ENCODE peak calls at places on chromosomes 12 and 14, in ten cellular contexts. D is T-cell, O is fibroblast of lung, F is lower leg skin, V is NCI-H460, U is thoracic aorta, C is endothelial cell, P is mucosa of gallbladder, E is HS-27A, S is RWPE1. I is an unnamed sample.

GRCh38 chr14:33617154-33617553 is 333.7 kb downstream of the EGLN3 start:
- DNase-seq in D (no peak), O (peak), F (no peak), V (no peak), U (no peak), C (no peak), P (no peak), E (peak), S (peak), I (no peak)

GRCh38 chr14:72801841-72802587 is 91.9 kb downstream of the DPF3 start:
- DNase-seq in D (no peak), O (peak), F (no peak), V (no peak), U (no peak), C (no peak), P (no peak), E (peak), S (peak), I (no peak)

GRCh38 chr12:91833780-91834359 is 311.8 kb downstream of the BTG1 start:
- DNase-seq in D (no peak), O (peak), F (no peak), V (no peak), U (no peak), C (no peak), P (no peak), E (no peak), S (no peak), I (no peak)

GRCh38 chr14:66140963-66141362 is 345.2 kb upstream of the CCDC196 start:
- DNase-seq in D (no peak), O (no peak), F (no peak), V (no peak), U (no peak), C (no peak), P (no peak), E (no peak), S (no peak), I (no peak)

GRCh38 chr14:96902004-96902403 is 104.8 kb downstream of the VRK1 start:
- DNase-seq in D (no peak), O (no peak), F (no peak), V (no peak), U (no peak), C (no peak), P (no peak), E (no peak), S (no peak), I (no peak)

GRCh38 chr14:78157855-78158436 is 12.2 kb upstream of the NRXN3 start:
- DNase-seq in D (no peak), O (peak), F (no peak), V (peak), U (no peak), C (peak), P (peak), E (no peak), S (peak), I (no peak)

GRCh38 chr12:3185260-3185870 is 108.2 kb downstream of the TSPAN9 start:
- DNase-seq in D (no peak), O (peak), F (no peak), V (no peak), U (no peak), C (no peak), P (no peak), E (no peak), S (no peak), I (no peak)

GRCh38 chr12:121202407-121203355 is 7.2 kb upstream of the P2RX4 start:
- DNase-seq in D (no peak), O (no peak), F (no peak), V (no peak), U (no peak), C (no peak), P (no peak), E (no peak), S (no peak), I (no peak)

GRCh38 chr14:64659366-64659765 is 44.9 kb upstream of the PLEKHG3 start:
- DNase-seq in D (no peak), O (no peak), F (no peak), V (no peak), U (no peak), C (no peak), P (no peak), E (no peak), S (no peak), I (no peak)

GRCh38 chr12:109881752-109882151 is 1.4 kb upstream of the GLTP start:
- DNase-seq in D (no peak), O (no peak), F (no peak), V (peak), U (no peak), C (no peak), P (no peak), E (no peak), S (no peak), I (no peak)

GRCh38 chr12:5428332-5429221 is 3.3 kb upstream of the NTF3 start:
- DNase-seq in D (no peak), O (peak), F (no peak), V (no peak), U (no peak), C (peak), P (no peak), E (peak), S (no peak), I (no peak)

GRCh38 chr14:21068521-21069387 is 1.4 kb upstream of the ARHGEF40 start:
- DNase-seq in D (no peak), O (peak), F (no peak), V (peak), U (peak), C (peak), P (peak), E (no peak), S (peak), I (peak)

GRCh38 chr14:95258156-95258555 is 61.6 kb downstream of the CLMN start:
- DNase-seq in D (no peak), O (no peak), F (no peak), V (no peak), U (no peak), C (no peak), P (no peak), E (no peak), S (no peak), I (no peak)

GRCh38 chr12:22250762-22251161 is 83.7 kb downstream of the ST8SIA1 start:
- DNase-seq in D (no peak), O (no peak), F (no peak), V (no peak), U (no peak), C (no peak), P (no peak), E (no peak), S (no peak), I (no peak)

GRCh38 chr14:103597623-103598372 is 31.2 kb upstream of the KLC1 start:
- DNase-seq in D (no peak), O (peak), F (peak), V (no peak), U (no peak), C (no peak), P (no peak), E (peak), S (peak), I (peak)

GRCh38 chr14:22008098-22008412 is 334.4 kb upstream of the OR4E1 start:
- DNase-seq in D (no peak), O (no peak), F (no peak), V (no peak), U (no peak), C (no peak), P (no peak), E (no peak), S (no peak), I (no peak)

GRCh38 chr14:66070542-66071319 is 415.4 kb upstream of the CCDC196 start:
- DNase-seq in D (peak), O (no peak), F (peak), V (peak), U (no peak), C (peak), P (no peak), E (no peak), S (peak), I (peak)

GRCh38 chr12:12195516-12195915 is 71.3 kb downstream of the LRP6 start:
- DNase-seq in D (no peak), O (no peak), F (no peak), V (no peak), U (no peak), C (no peak), P (no peak), E (no peak), S (no peak), I (no peak)

GRCh38 chr12:95663525-95663924 is 112.2 kb upstream of the USP44 start:
- DNase-seq in D (no peak), O (peak), F (no peak), V (no peak), U (no peak), C (no peak), P (no peak), E (no peak), S (no peak), I (no peak)

GRCh38 chr14:24314377-24315193 is 3.3 kb downstream of the LTB4R start:
- DNase-seq in D (no peak), O (no peak), F (no peak), V (no peak), U (no peak), C (no peak), P (no peak), E (no peak), S (no peak), I (no peak)

GRCh38 chr14:60315181-60315580 is 66.2 kb downstream of the PPM1A start:
- DNase-seq in D (no peak), O (no peak), F (no peak), V (no peak), U (no peak), C (no peak), P (no peak), E (no peak), S (no peak), I (no peak)

GRCh38 chr12:47903927-47904646 is 707 bp downstream of the VDR start:
- DNase-seq in D (peak), O (peak), F (peak), V (peak), U (peak), C (no peak), P (peak), E (peak), S (peak), I (no peak)

GRCh38 chr12:13024151-13024946 is 19.8 kb upstream of the FAM234B start:
- DNase-seq in D (no peak), O (no peak), F (peak), V (no peak), U (no peak), C (peak), P (no peak), E (peak), S (no peak), I (no peak)

GRCh38 chr12:94674835-94675234 is 24.5 kb upstream of the TMCC3 start:
- DNase-seq in D (no peak), O (no peak), F (peak), V (no peak), U (no peak), C (no peak), P (no peak), E (no peak), S (no peak), I (no peak)

GRCh38 chr12:49440031-49440430 is 72.8 kb downstream of the SPATS2 start:
- DNase-seq in D (no peak), O (no peak), F (no peak), V (no peak), U (no peak), C (no peak), P (no peak), E (no peak), S (no peak), I (no peak)

GRCh38 chr14:74400328-74400727 is 25.7 kb downstream of the SYNDIG1L start:
- DNase-seq in D (no peak), O (no peak), F (no peak), V (no peak), U (no peak), C (peak), P (no peak), E (no peak), S (no peak), I (no peak)

GRCh38 chr14:34075095-34075744 is 124.3 kb upstream of the EGLN3 start:
- DNase-seq in D (no peak), O (no peak), F (no peak), V (no peak), U (no peak), C (no peak), P (no peak), E (no peak), S (no peak), I (no peak)

GRCh38 chr14:61345144-61345482 is 23.7 kb downstream of the PRKCH start:
- DNase-seq in D (no peak), O (no peak), F (no peak), V (no peak), U (no peak), C (no peak), P (no peak), E (no peak), S (no peak), I (no peak)

GRCh38 chr12:129871991-129872969 is 31.5 kb downstream of the TMEM132D start:
- DNase-seq in D (no peak), O (no peak), F (no peak), V (no peak), U (no peak), C (no peak), P (no peak), E (no peak), S (no peak), I (no peak)

GRCh38 chr12:52147367-52147972 is 44.3 kb downstream of the KRT80 start:
- DNase-seq in D (no peak), O (peak), F (peak), V (peak), U (peak), C (no peak), P (peak), E (peak), S (peak), I (no peak)